ENCODE peak calls at places on chromosomes 5 and 9, in four cellular contexts. One of them, this sample, is unnamed.

GRCh38 chr9:91833878-91834255 is 116.2 kb downstream of the ROR2 start:
- DNase-seq in GM12865: no peak
- DNase-seq in transverse colon: no peak
- DNase-seq in neural progenitor cell: no peak
- DNase-seq in this sample: no peak

GRCh38 chr5:135376961-135377621 is 21.9 kb downstream of the MACROH2A1 start:
- DNase-seq in GM12865: peak
- DNase-seq in transverse colon: no peak
- DNase-seq in neural progenitor cell: no peak
- DNase-seq in this sample: no peak

GRCh38 chr5:122076023-122076422 is 2.0 kb downstream of the LOX start:
- DNase-seq in GM12865: no peak
- DNase-seq in transverse colon: no peak
- DNase-seq in neural progenitor cell: no peak
- DNase-seq in this sample: peak

GRCh38 chr5:524442-525163 is at the start of gene SLC9A3:
- DNase-seq in GM12865: no peak
- DNase-seq in transverse colon: no peak
- DNase-seq in neural progenitor cell: no peak
- DNase-seq in this sample: no peak

GRCh38 chr5:110785356-110785755 is 46.5 kb downstream of the SLC25A46 start:
- DNase-seq in GM12865: no peak
- DNase-seq in transverse colon: no peak
- DNase-seq in neural progenitor cell: no peak
- DNase-seq in this sample: peak

GRCh38 chr9:114680266-114681011 is 1.6 kb downstream of the TEX48 start:
- DNase-seq in GM12865: no peak
- DNase-seq in transverse colon: no peak
- DNase-seq in neural progenitor cell: no peak
- DNase-seq in this sample: peak

GRCh38 chr9:129340427-129341196 is 162.6 kb upstream of the IER5L start:
- DNase-seq in GM12865: no peak
- DNase-seq in transverse colon: no peak
- DNase-seq in neural progenitor cell: no peak
- DNase-seq in this sample: no peak

GRCh38 chr5:138276402-138277054 is 2.1 kb upstream of the GFRA3 start:
- DNase-seq in GM12865: no peak
- DNase-seq in transverse colon: no peak
- DNase-seq in neural progenitor cell: no peak
- DNase-seq in this sample: no peak

GRCh38 chr5:10548418-10549122 is 15.3 kb upstream of the ANKRD33B start:
- DNase-seq in GM12865: no peak
- DNase-seq in transverse colon: no peak
- DNase-seq in neural progenitor cell: no peak
- DNase-seq in this sample: no peak

GRCh38 chr9:8235489-8235888 is 435.9 kb upstream of the DMAC1 start:
- DNase-seq in GM12865: no peak
- DNase-seq in transverse colon: no peak
- DNase-seq in neural progenitor cell: no peak
- DNase-seq in this sample: no peak

GRCh38 chr5:154945695-154946301 is 4.9 kb downstream of the MRPL22 start:
- DNase-seq in GM12865: peak
- DNase-seq in transverse colon: no peak
- DNase-seq in neural progenitor cell: peak
- DNase-seq in this sample: peak

GRCh38 chr5:42057254-42057690 is 132.2 kb downstream of the FBXO4 start:
- DNase-seq in GM12865: peak
- DNase-seq in transverse colon: peak
- DNase-seq in neural progenitor cell: peak
- DNase-seq in this sample: peak

GRCh38 chr9:123251741-123252140 is 16.6 kb downstream of the STRBP start:
- DNase-seq in GM12865: no peak
- DNase-seq in transverse colon: peak
- DNase-seq in neural progenitor cell: no peak
- DNase-seq in this sample: no peak

GRCh38 chr5:91018185-91018584 is 364.9 kb downstream of the ARRDC3 start:
- DNase-seq in GM12865: no peak
- DNase-seq in transverse colon: no peak
- DNase-seq in neural progenitor cell: no peak
- DNase-seq in this sample: no peak

GRCh38 chr9:73981405-73981804 is 515.7 kb upstream of the RORB start:
- DNase-seq in GM12865: no peak
- DNase-seq in transverse colon: no peak
- DNase-seq in neural progenitor cell: peak
- DNase-seq in this sample: no peak

GRCh38 chr5:139903805-139904565 is 108.4 kb downstream of the PSD2 start:
- DNase-seq in GM12865: peak
- DNase-seq in transverse colon: no peak
- DNase-seq in neural progenitor cell: peak
- DNase-seq in this sample: peak

GRCh38 chr5:90613918-90614504 is 55.4 kb downstream of the ADGRV1 start:
- DNase-seq in GM12865: no peak
- DNase-seq in transverse colon: no peak
- DNase-seq in neural progenitor cell: no peak
- DNase-seq in this sample: no peak

GRCh38 chr9:2116073-2116472 is 100.9 kb downstream of the SMARCA2 start:
- DNase-seq in GM12865: peak
- DNase-seq in transverse colon: no peak
- DNase-seq in neural progenitor cell: peak
- DNase-seq in this sample: no peak

GRCh38 chr5:172771439-172772111 is 580 bp upstream of the DUSP1 start:
- DNase-seq in GM12865: no peak
- DNase-seq in transverse colon: no peak
- DNase-seq in neural progenitor cell: no peak
- DNase-seq in this sample: peak

GRCh38 chr5:125412051-125412560 is 665.7 kb upstream of the ZNF608 start:
- DNase-seq in GM12865: peak
- DNase-seq in transverse colon: peak
- DNase-seq in neural progenitor cell: peak
- DNase-seq in this sample: peak

GRCh38 chr5:151023047-151023615 is 2.7 kb downstream of the GPX3 start:
- DNase-seq in GM12865: no peak
- DNase-seq in transverse colon: no peak
- DNase-seq in neural progenitor cell: no peak
- DNase-seq in this sample: peak

DNA sequence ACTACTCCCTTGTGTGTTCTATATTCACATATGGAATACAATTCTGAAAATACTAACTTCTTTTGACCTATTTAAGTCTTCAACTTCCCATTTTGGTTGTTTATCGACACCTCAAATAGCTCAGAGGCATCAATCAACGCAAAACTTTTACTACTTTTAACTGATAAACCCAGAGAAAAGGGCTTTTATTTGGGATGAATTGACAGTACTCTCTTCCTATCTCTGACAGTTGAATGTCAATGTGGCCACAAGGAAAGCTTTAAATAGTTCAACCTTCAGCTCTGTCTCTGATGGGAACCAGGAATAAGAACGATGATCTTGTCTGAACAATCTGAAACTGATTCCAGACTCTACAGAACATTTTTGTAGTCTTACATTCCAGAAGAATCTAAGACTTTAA is 53.9 kb upstream of the MAP3K1 start:
- DNase-seq in GM12865: no peak
- DNase-seq in transverse colon: no peak
- DNase-seq in neural progenitor cell: no peak
- DNase-seq in this sample: no peak
- H3K4me3 ChIP-seq in GM12865: no peak
- H3K4me3 ChIP-seq in transverse colon: no peak
- H3K4me3 ChIP-seq in neural progenitor cell: no peak
- H3K4me3 ChIP-seq in this sample: no peak

GRCh38 chr5:166899343-166899742 is 1392.1 kb upstream of the WWC1 start:
- DNase-seq in GM12865: no peak
- DNase-seq in transverse colon: no peak
- DNase-seq in neural progenitor cell: no peak
- DNase-seq in this sample: no peak
- H3K4me3 ChIP-seq in GM12865: no peak
- H3K4me3 ChIP-seq in transverse colon: no peak
- H3K4me3 ChIP-seq in neural progenitor cell: no peak
- H3K4me3 ChIP-seq in this sample: no peak

DNA sequence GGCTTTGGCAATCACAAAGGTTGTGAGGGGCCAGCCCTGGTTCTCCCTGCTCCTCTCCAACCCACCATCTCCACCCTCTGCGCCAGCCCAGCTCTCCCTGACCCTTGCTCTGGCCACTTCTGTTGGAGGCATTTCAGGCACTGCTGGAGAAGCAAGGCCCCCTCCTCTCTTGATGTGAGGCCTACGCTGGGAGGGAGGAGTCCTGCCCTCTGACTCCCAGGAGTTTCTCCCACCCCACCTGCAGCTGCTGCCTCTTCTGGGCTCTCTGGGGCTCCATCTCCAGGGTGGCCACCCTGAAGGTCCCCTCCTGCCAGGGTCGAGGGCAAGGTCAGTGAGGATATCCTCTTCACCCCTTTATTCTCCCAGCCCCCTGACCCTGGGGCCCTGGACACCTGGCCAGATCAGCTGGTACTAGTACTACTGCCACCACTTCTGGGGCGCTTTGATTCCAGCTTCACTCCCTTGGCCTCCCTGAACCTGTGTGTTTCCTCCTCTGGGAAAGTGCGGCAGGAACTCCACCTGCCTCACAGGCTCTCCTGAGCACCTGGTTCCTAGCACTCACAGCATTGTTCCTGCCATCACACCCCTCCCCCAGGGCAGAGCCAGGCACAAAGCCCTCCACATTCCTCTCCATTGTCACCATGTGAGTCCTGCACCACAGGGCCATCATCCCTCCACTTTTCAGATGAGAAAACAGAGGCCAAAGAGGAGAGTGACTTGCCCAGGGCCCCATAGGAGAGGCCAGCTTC is 23.8 kb upstream of the TDRD7 start:
- DNase-seq in GM12865: no peak
- DNase-seq in transverse colon: no peak
- DNase-seq in neural progenitor cell: no peak
- DNase-seq in this sample: no peak
- H3K4me3 ChIP-seq in GM12865: no peak
- H3K4me3 ChIP-seq in transverse colon: no peak
- H3K4me3 ChIP-seq in neural progenitor cell: no peak
- H3K4me3 ChIP-seq in this sample: no peak

DNA sequence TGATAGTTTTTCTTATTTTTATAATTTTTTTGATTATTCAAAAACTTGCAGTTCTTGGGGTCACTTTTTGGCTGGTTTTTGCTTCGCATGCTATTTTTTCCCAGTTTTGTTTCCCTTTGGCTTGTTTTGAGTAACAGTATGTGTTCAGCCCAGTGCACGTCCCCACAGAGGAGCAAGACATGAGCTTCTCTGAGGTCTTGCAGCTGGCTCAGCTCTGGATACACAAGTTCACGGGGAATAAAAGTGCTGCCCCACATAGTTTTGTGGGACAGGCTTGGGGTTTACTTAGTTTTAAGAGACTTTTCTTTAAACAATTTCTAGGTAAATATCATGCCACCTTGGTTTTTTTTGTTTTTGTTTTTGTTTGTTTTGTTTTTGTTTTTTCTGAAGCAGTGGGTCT is 297.8 kb upstream of the IRX1 start:
- DNase-seq in GM12865: no peak
- DNase-seq in transverse colon: no peak
- DNase-seq in neural progenitor cell: no peak
- DNase-seq in this sample: no peak
- H3K4me3 ChIP-seq in GM12865: no peak
- H3K4me3 ChIP-seq in transverse colon: no peak
- H3K4me3 ChIP-seq in neural progenitor cell: no peak
- H3K4me3 ChIP-seq in this sample: no peak

GRCh38 chr9:85212209-85212608 is 529.5 kb downstream of the AGTPBP1 start:
- DNase-seq in GM12865: no peak
- DNase-seq in transverse colon: no peak
- DNase-seq in neural progenitor cell: no peak
- DNase-seq in this sample: peak

GRCh38 chr9:85215936-85216335 is 525.8 kb downstream of the AGTPBP1 start:
- DNase-seq in GM12865: no peak
- DNase-seq in transverse colon: no peak
- DNase-seq in neural progenitor cell: no peak
- DNase-seq in this sample: peak

GRCh38 chr9:85215416-85215815 is 526.3 kb downstream of the AGTPBP1 start:
- DNase-seq in GM12865: no peak
- DNase-seq in transverse colon: no peak
- DNase-seq in neural progenitor cell: no peak
- DNase-seq in this sample: no peak

GRCh38 chr9:85213650-85214607 is 527.8 kb downstream of the AGTPBP1 start:
- DNase-seq in GM12865: no peak
- DNase-seq in transverse colon: no peak
- DNase-seq in neural progenitor cell: peak
- DNase-seq in this sample: no peak

GRCh38 chr9:85212887-85213286 is 528.9 kb downstream of the AGTPBP1 start:
- DNase-seq in GM12865: no peak
- DNase-seq in transverse colon: peak
- DNase-seq in neural progenitor cell: no peak
- DNase-seq in this sample: peak
- H3K4me3 ChIP-seq in GM12865: no peak
- H3K4me3 ChIP-seq in transverse colon: no peak
- H3K4me3 ChIP-seq in neural progenitor cell: no peak
- H3K4me3 ChIP-seq in this sample: no peak

DNA sequence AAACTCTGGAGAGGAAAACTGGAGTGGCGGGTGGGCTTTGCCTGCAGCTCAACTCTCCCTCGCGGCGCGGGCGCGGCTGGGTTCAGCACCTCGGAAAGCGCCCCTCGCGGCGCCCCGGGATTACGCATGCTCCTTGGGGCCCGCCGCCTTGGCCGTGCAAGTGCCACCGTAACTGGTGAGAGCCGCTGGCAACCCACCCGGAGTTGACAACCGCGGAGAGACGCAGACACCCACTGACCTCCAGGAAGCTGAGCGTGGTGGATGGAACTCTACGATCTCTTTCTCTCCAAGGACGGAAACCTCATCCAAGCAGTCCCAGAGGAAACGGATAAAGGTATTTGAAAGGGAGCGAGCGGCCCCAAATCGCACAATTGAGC is 194 bp upstream of the RXFP3 start:
- DNase-seq in GM12865: peak
- DNase-seq in transverse colon: peak
- DNase-seq in neural progenitor cell: peak
- DNase-seq in this sample: peak
- H3K4me3 ChIP-seq in GM12865: no peak
- H3K4me3 ChIP-seq in transverse colon: no peak
- H3K4me3 ChIP-seq in neural progenitor cell: peak
- H3K4me3 ChIP-seq in this sample: peak